ENCODE peak calls at places on chromosomes 16 and 17, in seven cellular contexts. M is ovary, L is heart right ventricle, W is tibial artery, Z is ascending aorta, E is IMR-90, A is heart left ventricle. X is an unnamed sample.
A peak's percentile ranks its signal among the peaks of the same experiment; 100 is the strongest.

GRCh38 chr16:49194499-49195260 is 87.0 kb downstream of the CBLN1 start:
- DNase-seq in E (no peak), Z (no peak), L (no peak), W (no peak), M (no peak), A (peak; percentile 59), X (no peak)

GRCh38 chr17:35879748-35880654 is at the start of gene CCL5:
- DNase-seq in M (no peak), W (no peak), A (no peak), Z (no peak), E (peak; percentile 13), L (no peak), X (no peak)

GRCh38 chr16:2776500-2777139 is 460 bp downstream of the ELOB start:
- DNase-seq in W (no peak), L (no peak), M (no peak), E (no peak), Z (no peak), A (no peak), X (no peak)

GRCh38 chr17:1108810-1109605 is 70.8 kb downstream of the ABR start:
- DNase-seq in Z (no peak), L (peak; percentile 68), A (peak; percentile 84), M (peak; percentile 61), E (peak; percentile 44), W (peak; percentile 80), X (no peak)

GRCh38 chr16:11356573-11357331 is 11.5 kb downstream of the RMI2 start:
- DNase-seq in E (peak; percentile 61), L (peak; percentile 62), M (peak; percentile 81), Z (no peak), W (peak; percentile 74), A (peak; percentile 78), X (no peak)

GRCh38 chr17:1915889-1916288 is 86.1 kb downstream of the RPA1 start:
- DNase-seq in A (no peak), E (no peak), M (no peak), Z (no peak), W (no peak), L (no peak), X (no peak)

GRCh38 chr17:19771971-19772630 is 24.0 kb upstream of the ALDH3A1 start:
- DNase-seq in E (no peak), A (no peak), L (no peak), W (peak; percentile 43), M (no peak), Z (no peak), X (peak; percentile 52)

GRCh38 chr17:68290268-68290954 is 516 bp downstream of the SLC16A6 start:
- DNase-seq in M (no peak), L (peak; percentile 14), E (no peak), Z (no peak), A (no peak), W (no peak), X (no peak)

GRCh38 chr16:85537795-85538401 is 75.2 kb upstream of the GSE1 start:
- DNase-seq in E (no peak), A (no peak), M (no peak), Z (no peak), W (no peak), L (no peak), X (no peak)

GRCh38 chr17:22301353-22301745 is 609.0 kb downstream of the KCNJ18 start:
- DNase-seq in L (no peak), M (no peak), A (no peak), W (no peak), E (no peak), Z (no peak), X (no peak)

GRCh38 chr17:22300731-22301352 is 608.5 kb downstream of the KCNJ18 start:
- DNase-seq in A (no peak), M (no peak), E (no peak), W (no peak), L (no peak), Z (no peak), X (no peak)

GRCh38 chr17:22303865-22304264 is 611.5 kb downstream of the KCNJ18 start:
- DNase-seq in E (no peak), L (no peak), M (no peak), A (no peak), W (no peak), Z (no peak), X (no peak)

GRCh38 chr17:22304667-22305303 is 612.5 kb downstream of the KCNJ18 start:
- DNase-seq in E (no peak), Z (no peak), M (no peak), A (no peak), W (no peak), L (no peak), X (no peak)

DNA sequence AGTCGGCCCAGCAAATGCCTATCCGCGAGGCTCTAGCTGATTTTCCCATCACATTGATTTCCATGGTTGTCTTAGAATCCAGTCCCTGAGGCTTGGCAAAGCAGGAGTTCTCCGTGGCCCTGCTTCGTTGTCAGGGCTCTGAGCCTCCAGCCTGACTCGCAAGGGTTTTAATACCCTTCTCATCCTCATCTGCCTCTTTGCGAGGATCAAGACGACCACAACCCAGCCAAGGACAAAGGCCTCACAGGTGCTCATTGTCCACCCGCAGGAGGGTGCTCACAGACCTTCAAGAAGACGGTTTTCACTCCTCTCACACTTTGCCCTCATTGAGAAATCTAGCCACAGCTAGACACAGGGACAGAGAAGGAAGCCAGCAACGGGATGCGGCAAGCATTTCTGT is 610.8 kb downstream of the KCNJ18 start:
- DNase-seq in Z (no peak), A (no peak), M (no peak), W (no peak), L (no peak), E (no peak), X (no peak)
- H3K9me3 ChIP-seq in Z (no peaks in the 10 kb centered on the region), A (no peaks in the 10 kb centered on the region), M (peaks cover 3% of the 10 kb centered on the region), W (peaks cover 19% of the 10 kb centered on the region), L (no peaks in the 10 kb centered on the region), E (peaks cover 48% of the 10 kb centered on the region), X (no peaks in the 10 kb centered on the region)

GRCh38 chr16:17431012-17431411 is 39.7 kb downstream of the XYLT1 start:
- DNase-seq in E (peak; percentile 25), Z (no peak), M (no peak), W (no peak), L (no peak), A (no peak), X (no peak)

GRCh38 chr16:17434006-17434405 is 36.8 kb downstream of the XYLT1 start:
- DNase-seq in W (no peak), L (no peak), M (peak; percentile 29), A (peak; percentile 56), E (no peak), Z (no peak), X (no peak)

GRCh38 chr16:17433577-17433960 is 37.2 kb downstream of the XYLT1 start:
- DNase-seq in M (no peak), Z (no peak), A (no peak), E (no peak), W (no peak), L (no peak), X (no peak)

GRCh38 chr16:17432902-17433576 is 37.7 kb downstream of the XYLT1 start:
- DNase-seq in W (no peak), M (peak; percentile 36), L (no peak), A (no peak), Z (no peak), E (peak; percentile 45), X (no peak)

DNA sequence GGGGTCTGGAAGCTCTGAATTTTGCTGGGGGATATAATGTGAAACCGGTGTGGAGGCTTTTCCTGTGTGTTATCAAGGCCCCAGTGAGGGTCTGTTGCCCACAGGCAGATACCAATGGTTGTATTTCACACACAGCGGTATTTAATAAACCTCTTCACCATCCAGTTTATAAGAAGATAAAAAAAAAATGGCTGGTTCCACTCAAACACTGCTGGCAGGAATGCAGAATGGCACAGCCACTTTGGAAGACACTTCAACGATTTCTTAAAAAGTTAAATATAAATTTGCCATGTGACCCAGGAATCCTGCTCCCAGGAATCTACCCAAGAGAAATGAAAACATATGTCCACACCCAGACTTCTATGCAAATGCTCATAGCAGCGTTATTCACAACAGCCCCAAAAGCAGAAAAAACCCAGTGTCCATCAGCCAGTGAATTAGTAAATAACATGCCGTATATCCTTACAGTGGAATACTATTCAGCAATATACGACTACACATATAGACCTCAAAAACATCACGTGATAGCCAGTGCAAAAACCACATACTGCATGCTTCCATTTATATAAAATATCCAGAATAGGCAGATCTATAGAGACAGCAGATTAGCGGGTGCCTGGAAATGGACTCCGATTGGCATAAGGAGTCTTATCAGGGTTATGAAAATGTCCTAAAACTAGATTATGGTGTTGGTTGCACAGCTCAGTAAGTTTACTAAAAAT is 38.7 kb downstream of the XYLT1 start:
- DNase-seq in M (no peak), A (no peak), L (no peak), W (no peak), Z (no peak), E (no peak), X (no peak)
- TF ChIP-seq CTCF in M (no peak), A (no peak), L (no peak), W (peak; percentile 9), Z (no peak), E (no peak), X (no peak)

GRCh38 chr16:61057635-61058034 is 978.6 kb downstream of the CDH8 start:
- DNase-seq in L (no peak), M (no peak), A (no peak), E (no peak), Z (no peak), W (no peak), X (no peak)
- H3K9me3 ChIP-seq in L (no peaks in the 10 kb centered on the region), M (no peaks in the 10 kb centered on the region), A (no peaks in the 10 kb centered on the region), E (peaks cover 5% of the 10 kb centered on the region), Z (no peaks in the 10 kb centered on the region), W (no peaks in the 10 kb centered on the region), X (no peaks in the 10 kb centered on the region)

GRCh38 chr16:82175627-82176026 is 5.6 kb upstream of the MPHOSPH6 start:
- DNase-seq in L (no peak), E (no peak), M (no peak), W (no peak), Z (no peak), A (no peak), X (no peak)

GRCh38 chr16:82167670-82168069 is 2.4 kb downstream of the MPHOSPH6 start:
- DNase-seq in A (no peak), L (no peak), W (no peak), M (no peak), E (no peak), Z (no peak), X (no peak)

DNA sequence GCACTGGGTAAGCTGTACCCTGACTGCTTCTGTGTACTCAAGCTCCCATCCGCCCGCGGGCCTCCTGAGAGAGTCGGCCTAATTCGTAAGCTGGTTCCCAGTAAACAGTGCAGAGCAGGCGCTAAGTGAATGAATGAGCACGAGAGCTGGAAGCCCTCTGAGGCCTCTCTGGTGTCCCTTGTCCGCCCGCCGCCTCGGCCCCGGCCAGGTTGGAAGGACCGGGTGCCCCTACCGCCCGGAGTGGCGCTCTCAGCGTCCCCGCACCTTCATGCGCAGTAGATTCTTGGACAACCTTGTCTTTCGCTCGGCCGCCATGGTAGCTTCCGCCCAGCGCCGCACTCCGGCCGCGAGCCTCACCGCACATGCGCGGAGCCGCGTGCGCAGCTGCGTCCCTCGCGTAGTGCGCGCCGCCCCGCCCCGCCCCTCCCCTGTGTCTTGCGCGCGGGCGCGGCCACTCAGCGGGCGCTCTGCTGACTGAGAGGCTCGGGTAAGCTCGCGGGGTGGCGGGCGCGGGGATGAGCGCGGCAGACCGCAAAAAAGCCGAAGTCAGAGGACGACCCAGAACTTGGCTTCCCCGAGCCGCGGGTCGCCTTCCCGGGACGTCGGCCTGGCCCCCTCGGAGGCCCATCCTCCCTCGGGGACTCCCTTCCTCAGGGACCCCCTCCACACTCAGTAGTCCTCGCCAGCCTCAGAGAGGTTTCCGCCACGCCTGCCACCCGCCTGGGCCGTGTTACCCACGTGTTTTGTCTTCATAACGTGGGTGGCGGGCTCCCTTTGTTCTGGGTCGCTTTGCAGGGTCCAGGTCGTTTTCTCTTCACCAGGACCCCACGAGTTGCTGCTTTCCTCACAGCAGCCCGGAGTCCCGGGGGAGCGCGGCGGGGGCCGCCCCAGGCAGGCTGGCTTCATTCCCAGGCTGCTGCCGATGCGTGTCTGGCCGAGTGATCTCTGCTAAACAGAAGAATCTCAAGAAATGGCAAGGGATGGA is at the start of gene MPHOSPH6:
- DNase-seq in M (peak; percentile 87), L (peak; percentile 89), Z (peak; percentile 34), E (peak; percentile 86), A (peak; percentile 93), W (peak; percentile 93), X (peak; percentile 91)
- TF ChIP-seq CTCF in M (no peak), L (no peak), Z (no peak), E (no peak), A (no peak), W (no peak), X (no peak)

GRCh38 chr16:35154627-35155026 is 1695.2 kb downstream of the TP53TG3F start:
- DNase-seq in E (no peak), W (no peak), A (no peak), Z (no peak), L (no peak), M (no peak), X (no peak)
- H3K9me3 ChIP-seq in E (peaks cover 11% of the 10 kb centered on the region), W (peaks cover 13% of the 10 kb centered on the region), A (no peaks in the 10 kb centered on the region), Z (no peaks in the 10 kb centered on the region), L (peaks cover 14% of the 10 kb centered on the region), M (no peaks in the 10 kb centered on the region), X (no peaks in the 10 kb centered on the region)